ENCODE peak calls at places on chromosomes 13 and 19, in four cellular contexts. A is stomach, K is H7, J is lung. T is an unnamed sample.

GRCh38 chr19:41367848-41368301 is 3.9 kb upstream of the B9D2 start:
- DNase-seq in A (no peak), K (no peak), J (no peak), T (no peak)

GRCh38 chr13:89673789-89674311 is 1673.6 kb upstream of the MIR17HG start:
- DNase-seq in A (no peak), K (no peak), J (no peak), T (no peak)

GRCh38 chr19:51431124-51431523 is 13.7 kb upstream of the SIGLEC10 start:
- DNase-seq in A (no peak), K (no peak), J (no peak), T (no peak)

GRCh38 chr13:114102521-114103288 is 29.7 kb downstream of the RASA3 start:
- DNase-seq in A (no peak), K (no peak), J (no peak), T (peak)

GRCh38 chr13:51267581-51267980 is 45.4 kb downstream of the FAM124A start:
- DNase-seq in A (no peak), K (no peak), J (no peak), T (no peak)

GRCh38 chr19:35206379-35206778 is 22.2 kb downstream of the FAM187B start:
- DNase-seq in A (no peak), K (no peak), J (peak), T (no peak)

GRCh38 chr13:31756346-31756745 is 17.0 kb downstream of the RXFP2 start:
- DNase-seq in A (no peak), K (no peak), J (no peak), T (no peak)

GRCh38 chr13:72122661-72123060 is 255.7 kb upstream of the DACH1 start:
- DNase-seq in A (no peak), K (no peak), J (no peak), T (no peak)

GRCh38 chr19:19540707-19541515 is 2.8 kb downstream of the CILP2 start:
- DNase-seq in A (peak), K (peak), J (peak), T (no peak)

GRCh38 chr19:37303591-37304171 is 67.2 kb upstream of the ZNF527 start:
- DNase-seq in A (no peak), K (peak), J (no peak), T (no peak)

GRCh38 chr19:38433268-38433733 is at the start of gene RYR1:
- DNase-seq in A (peak), K (peak), J (peak), T (peak)

GRCh38 chr19:1074512-1075283 is 7.7 kb downstream of the ARHGAP45 start:
- DNase-seq in A (peak), K (no peak), J (peak), T (no peak)

GRCh38 chr13:34869737-34870136 is 72.3 kb upstream of the NBEA start:
- DNase-seq in A (no peak), K (no peak), J (no peak), T (no peak)

GRCh38 chr13:112651306-112651705 is 38.5 kb upstream of the ATP11A start:
- DNase-seq in A (no peak), K (no peak), J (no peak), T (no peak)

GRCh38 chr13:26011996-26012688 is 39.7 kb downstream of the SHISA2 start:
- DNase-seq in A (no peak), K (peak), J (peak), T (no peak)

GRCh38 chr19:16957151-16957662 is 68.4 kb downstream of the F2RL3 start:
- DNase-seq in A (no peak), K (no peak), J (peak), T (no peak)

GRCh38 chr19:4602173-4602788 is 37.0 kb upstream of the TNFAIP8L1 start:
- DNase-seq in A (no peak), K (no peak), J (no peak), T (no peak)

GRCh38 chr19:30017172-30017571 is 75.1 kb downstream of the URI1 start:
- DNase-seq in A (no peak), K (no peak), J (no peak), T (no peak)

GRCh38 chr13:91346848-91347211 is 657 bp upstream of the MIR17HG start:
- DNase-seq in A (no peak), K (peak), J (no peak), T (no peak)

GRCh38 chr13:76764429-76764828 is 121.8 kb downstream of the KCTD12 start:
- DNase-seq in A (no peak), K (no peak), J (peak), T (peak)

GRCh38 chr19:1856698-1857603 is 6.4 kb downstream of the KLF16 start:
- DNase-seq in A (peak), K (peak), J (peak), T (peak)

GRCh38 chr19:4581381-4582111 is 22.1 kb upstream of the SEMA6B start:
- DNase-seq in A (no peak), K (peak), J (no peak), T (no peak)

GRCh38 chr13:23871616-23872220 is 17.5 kb downstream of the MIPEP start:
- DNase-seq in A (no peak), K (peak), J (no peak), T (no peak)

GRCh38 chr13:107373551-107373950 is 805.6 kb upstream of the ARGLU1 start:
- DNase-seq in A (no peak), K (peak), J (no peak), T (no peak)

GRCh38 chr13:98567140-98567539 is 9.8 kb downstream of the STK24 start:
- DNase-seq in A (no peak), K (no peak), J (no peak), T (no peak)

GRCh38 chr19:2616741-2617392 is 85.6 kb downstream of the GNG7 start:
- DNase-seq in A (peak), K (peak), J (peak), T (peak)

GRCh38 chr19:47663435-47663910 is 49.7 kb upstream of the EHD2 start:
- DNase-seq in A (no peak), K (no peak), J (no peak), T (no peak)
- H3K4me3 ChIP-seq in A (no peak), K (no peak), J (no peak), T (peak)

DNA sequence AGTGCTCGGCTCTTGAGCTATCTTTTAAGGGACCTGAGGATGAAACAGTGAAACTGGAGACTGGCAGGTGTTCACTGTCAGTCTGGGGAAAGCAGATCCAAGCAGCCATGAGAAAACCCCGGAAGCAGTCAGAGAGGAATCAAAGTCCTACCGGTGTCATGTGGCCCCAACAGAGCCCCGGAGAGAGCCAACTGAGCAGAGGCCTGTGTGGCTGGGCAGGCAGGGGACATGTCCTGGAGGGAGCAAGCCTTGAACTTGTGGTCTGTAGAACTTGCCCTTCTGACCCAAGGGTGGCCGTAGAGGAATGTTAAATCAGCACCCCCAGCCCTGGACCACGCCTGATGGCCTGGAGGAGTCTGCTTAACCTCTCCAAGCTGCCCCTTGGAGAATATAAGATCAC is 113.7 kb upstream of the ZNF507 start:
- DNase-seq in A (no peak), K (peak), J (no peak), T (no peak)
- H3K4me3 ChIP-seq in A (no peak), K (no peak), J (no peak), T (no peak)

DNA sequence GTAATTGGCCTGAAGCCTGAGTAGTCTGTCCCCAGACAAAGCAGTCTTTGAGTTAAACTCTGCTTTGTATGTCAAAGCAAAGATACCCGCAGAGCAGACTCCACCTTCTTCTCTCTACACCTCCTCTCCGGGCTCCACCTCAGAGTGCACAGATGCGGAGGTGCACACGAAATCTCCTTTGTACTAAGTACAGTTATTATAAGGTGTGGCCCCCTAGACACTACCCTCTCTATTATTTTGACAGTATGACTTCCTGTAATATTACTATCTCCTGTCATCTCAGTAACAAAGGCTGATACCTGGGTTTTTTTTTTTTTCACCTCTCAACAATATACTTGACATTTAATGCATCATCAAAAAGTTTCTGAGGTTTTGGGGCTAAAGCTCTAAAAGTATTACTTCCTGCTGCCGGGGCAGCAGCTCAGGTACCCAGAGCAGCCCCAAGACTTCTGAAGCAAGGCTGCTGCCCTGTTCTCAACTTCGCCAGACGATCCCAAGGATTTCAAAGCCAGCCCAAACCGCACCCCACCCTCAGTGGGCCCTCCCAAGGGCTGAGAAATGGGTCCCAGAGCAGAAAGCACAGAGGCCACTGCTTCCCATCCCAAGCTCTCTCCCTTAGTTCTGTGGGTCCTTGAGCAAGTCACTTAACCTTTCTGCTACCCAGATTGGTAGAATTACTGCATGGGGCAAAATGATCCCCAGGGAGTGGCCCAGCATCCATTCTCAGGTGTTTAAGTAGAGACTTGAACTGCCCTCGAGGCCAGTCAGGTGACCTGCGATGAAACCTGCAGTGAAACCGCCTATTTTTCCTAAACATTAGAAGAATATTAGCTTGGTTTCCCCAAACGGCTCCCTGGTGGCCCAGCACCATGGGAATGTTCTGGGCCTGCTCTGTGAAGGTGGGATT is 180.6 kb downstream of the FOXO1 start:
- DNase-seq in A (no peak), K (peak), J (no peak), T (no peak)
- H3K4me3 ChIP-seq in A (no peak), K (no peak), J (no peak), T (no peak)

DNA sequence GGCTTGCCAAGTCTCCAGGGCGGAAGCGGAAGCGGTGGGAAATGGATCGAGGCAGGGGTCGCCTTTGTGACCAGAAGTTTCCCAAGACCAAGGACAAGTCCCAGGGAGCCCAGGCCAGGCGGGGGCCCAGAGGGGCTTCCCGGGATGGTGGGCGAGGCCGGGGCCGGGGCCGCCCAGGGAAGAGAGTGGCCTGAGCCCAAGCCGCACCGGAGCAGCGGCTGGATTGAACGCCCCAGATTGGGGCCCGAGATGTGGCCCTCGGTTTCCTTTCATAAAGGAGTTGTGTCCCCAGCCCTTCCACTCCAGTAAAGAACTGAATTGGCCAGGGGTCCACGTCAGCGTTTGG is 548 bp upstream of the P2RY11 start:
- DNase-seq in A (no peak), K (peak), J (no peak), T (no peak)
- H3K4me3 ChIP-seq in A (no peak), K (no peak), J (no peak), T (no peak)

DNA sequence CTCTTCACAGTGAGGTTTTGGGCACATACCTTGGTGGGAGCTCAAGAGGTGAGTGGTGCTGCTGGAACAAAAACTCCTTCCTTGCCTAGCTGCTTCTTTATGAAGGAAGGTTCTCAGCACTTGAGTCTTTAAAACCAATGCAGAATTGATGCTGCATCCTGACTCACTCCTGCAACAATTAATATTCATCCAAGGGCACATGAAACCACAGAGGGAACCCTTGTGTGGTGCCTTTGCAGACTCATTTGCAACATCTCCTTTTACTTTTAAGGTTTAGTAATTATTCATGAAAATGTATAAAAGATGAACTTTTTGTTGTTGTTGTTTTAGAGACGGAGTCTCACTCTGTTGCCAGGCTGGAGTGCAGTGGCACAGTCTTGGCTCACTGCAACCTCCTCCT is 30.1 kb downstream of the OPA3 start:
- DNase-seq in A (no peak), K (no peak), J (no peak), T (no peak)
- H3K4me3 ChIP-seq in A (no peak), K (no peak), J (no peak), T (no peak)

GRCh38 chr13:40333238-40333637 is 333.2 kb downstream of the FOXO1 start:
- DNase-seq in A (no peak), K (no peak), J (no peak), T (no peak)

GRCh38 chr13:40334031-40334430 is 332.4 kb downstream of the FOXO1 start:
- DNase-seq in A (no peak), K (no peak), J (no peak), T (no peak)

GRCh38 chr13:40330950-40331349 is 335.5 kb downstream of the FOXO1 start:
- DNase-seq in A (no peak), K (no peak), J (no peak), T (no peak)

GRCh38 chr13:40329682-40330485 is 336.6 kb downstream of the FOXO1 start:
- DNase-seq in A (no peak), K (no peak), J (no peak), T (no peak)

DNA sequence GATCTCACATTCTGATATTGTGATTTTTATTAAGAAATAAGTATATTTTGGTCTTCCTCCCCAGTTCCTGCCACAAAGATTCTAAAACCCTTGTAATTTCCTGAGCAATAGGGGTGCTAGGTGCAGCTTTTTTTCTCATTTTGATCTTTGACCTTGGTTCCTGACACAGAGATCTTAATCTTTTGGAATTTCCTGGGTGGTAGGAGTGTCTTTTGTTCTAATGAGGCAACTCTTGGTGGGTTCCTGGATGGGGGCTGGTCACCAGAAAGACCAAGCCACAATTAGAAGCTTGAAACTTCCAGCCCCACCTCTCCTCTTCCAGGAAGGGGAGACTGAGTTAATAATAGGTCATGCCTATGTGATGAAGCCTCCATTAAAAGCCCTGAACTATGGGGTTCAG is 334.6 kb downstream of the FOXO1 start:
- DNase-seq in A (no peak), K (no peak), J (no peak), T (no peak)
- H3K4me3 ChIP-seq in A (no peak), K (no peak), J (no peak), T (no peak)

T was measured in gastrocnemius medialis.